ENCODE peak calls at places on chromosomes 3 and 15, in eight cellular contexts. W is nucleus accumbens; G is stimulated activated CD4-positive, alpha-beta T cell treated with anti-CD3 and anti-CD28 coated beads, Interleukin-1b, Interleukin-23, amount 100 ng/mL, for 1 hour; L is neural crest cell; Z is breast epithelium; Q is activated CD4-positive, alpha-beta T cell treated with anti-CD3 and anti-CD28 coated beads, Interleukin-2, amount 50 U/mL, for 24 hours; Y is EH; B is amniotic epithelial cell. F is an unnamed sample.

GRCh38 chr15:74783072-74783807 is 1.4 kb downstream of the CSK start:
- DNase-seq in W (no peak), G (no peak), L (no peak), Z (no peak), Q (no peak), Y (peak), B (peak), F (no peak)

GRCh38 chr3:121718205-121718846 is 31.2 kb downstream of the GOLGB1 start:
- DNase-seq in W (no peak), G (no peak), L (no peak), Z (no peak), Q (no peak), Y (no peak), B (no peak), F (no peak)

GRCh38 chr15:51368751-51369450 is 27.4 kb downstream of the GLDN start:
- DNase-seq in W (no peak), G (no peak), L (no peak), Z (no peak), Q (no peak), Y (peak), B (peak), F (peak)

GRCh38 chr3:15646924-15647511 is 45.5 kb downstream of the BTD start:
- DNase-seq in W (no peak), G (no peak), L (no peak), Z (peak), Q (no peak), Y (peak), B (peak), F (peak)

GRCh38 chr3:134242649-134243637 is 7.7 kb downstream of the RYK start:
- DNase-seq in W (no peak), G (no peak), L (no peak), Z (no peak), Q (no peak), Y (peak), B (peak), F (peak)

GRCh38 chr15:57384024-57384423 is 7.7 kb downstream of the CGNL1 start:
- DNase-seq in W (no peak), G (no peak), L (no peak), Z (no peak), Q (no peak), Y (no peak), B (no peak), F (no peak)

GRCh38 chr3:107987036-107987557 is 103.7 kb downstream of the CD47 start:
- DNase-seq in W (no peak), G (no peak), L (no peak), Z (peak), Q (no peak), Y (peak), B (peak), F (peak)

GRCh38 chr3:37129871-37130270 is 44.5 kb downstream of the LRRFIP2 start:
- DNase-seq in W (no peak), G (no peak), L (no peak), Z (no peak), Q (no peak), Y (peak), B (no peak), F (peak)

GRCh38 chr3:38992117-38992779 is 59.5 kb downstream of the SCN11A start:
- DNase-seq in W (no peak), G (no peak), L (no peak), Z (no peak), Q (no peak), Y (peak), B (peak), F (peak)

GRCh38 chr3:34159613-34160420 is 361.4 kb downstream of the PDCD6IP start:
- DNase-seq in W (no peak), G (no peak), L (no peak), Z (no peak), Q (no peak), Y (peak), B (no peak), F (no peak)

GRCh38 chr3:133474251-133474801 is 74.5 kb downstream of the BFSP2 start:
- DNase-seq in W (no peak), G (no peak), L (no peak), Z (peak), Q (no peak), Y (peak), B (no peak), F (no peak)

GRCh38 chr3:128480278-128480677 is 12.7 kb downstream of the GATA2 start:
- DNase-seq in W (no peak), G (no peak), L (no peak), Z (no peak), Q (no peak), Y (no peak), B (no peak), F (no peak)

GRCh38 chr3:28912120-28912885 is 368.6 kb upstream of the RBMS3 start:
- DNase-seq in W (no peak), G (no peak), L (no peak), Z (no peak), Q (no peak), Y (peak), B (peak), F (peak)

GRCh38 chr3:43770426-43771103 is 79.8 kb downstream of the ABHD5 start:
- DNase-seq in W (no peak), G (no peak), L (no peak), Z (no peak), Q (peak), Y (peak), B (peak), F (peak)

GRCh38 chr15:82970078-82970686 is 15.8 kb upstream of the RAMAC start:
- DNase-seq in W (no peak), G (no peak), L (no peak), Z (no peak), Q (no peak), Y (no peak), B (peak), F (no peak)

GRCh38 chr15:77992356-77993222 is 84.9 kb downstream of the TBC1D2B start:
- DNase-seq in W (no peak), G (no peak), L (no peak), Z (no peak), Q (no peak), Y (no peak), B (no peak), F (no peak)

GRCh38 chr15:92631721-92632120 is 23.9 kb downstream of the FAM174B start:
- DNase-seq in W (no peak), G (no peak), L (no peak), Z (peak), Q (no peak), Y (no peak), B (no peak), F (no peak)

GRCh38 chr15:89136818-89137772 is 48.8 kb downstream of the ABHD2 start:
- DNase-seq in W (no peak), G (no peak), L (no peak), Z (no peak), Q (no peak), Y (peak), B (no peak), F (no peak)

GRCh38 chr3:52520716-52521487 is 12.8 kb downstream of the NT5DC2 start:
- DNase-seq in W (no peak), G (no peak), L (no peak), Z (no peak), Q (no peak), Y (no peak), B (no peak), F (no peak)

GRCh38 chr3:152455989-152456388 is 187.3 kb downstream of the MBNL1 start:
- DNase-seq in W (no peak), G (no peak), L (no peak), Z (no peak), Q (no peak), Y (no peak), B (no peak), F (no peak)

GRCh38 chr3:41364736-41365135 is 165.4 kb downstream of the CTNNB1 start:
- DNase-seq in W (no peak), G (no peak), L (no peak), Z (no peak), Q (no peak), Y (peak), B (peak), F (no peak)

GRCh38 chr3:107845355-107846281 is 245.2 kb downstream of the CD47 start:
- DNase-seq in W (no peak), G (no peak), L (no peak), Z (no peak), Q (no peak), Y (peak), B (peak), F (no peak)

GRCh38 chr3:128310286-128311058 is 156.2 kb downstream of the DNAJB8 start:
- DNase-seq in W (no peak), G (no peak), L (no peak), Z (no peak), Q (no peak), Y (no peak), B (no peak), F (no peak)

GRCh38 chr3:196949750-196950149 is 7.4 kb upstream of the NCBP2 start:
- DNase-seq in W (no peak), G (no peak), L (no peak), Z (no peak), Q (no peak), Y (no peak), B (no peak), F (no peak)

GRCh38 chr3:22450785-22451400 is 699.9 kb upstream of the ZNF385D start:
- DNase-seq in W (no peak), G (no peak), L (no peak), Z (no peak), Q (no peak), Y (no peak), B (no peak), F (no peak)

F was measured in NCI-H226.